ENCODE peak calls at places on chromosomes 4 and X, in nine cellular contexts. Z, M, R, S, J, A, D, Y and C are unnamed samples.

GRCh38 chrX:153700376-153700945 is 12.7 kb downstream of the SLC6A8 start:
- DNase-seq in D (no peak), Z (no peak), R (peak; percentile 68), A (no peak), J (no peak), S (no peak), Y (no peak), M (no peak), C (no peak)

GRCh38 chr4:24278693-24279092 is 305.7 kb downstream of the DHX15 start:
- DNase-seq in M (no peak), Y (no peak), J (no peak), R (no peak), D (no peak), S (no peak), A (no peak), Z (no peak), C (no peak)

GRCh38 chr4:99185581-99185980 is 33.5 kb downstream of the ADH6 start:
- DNase-seq in Y (no peak), A (no peak), R (no peak), D (no peak), J (no peak), M (no peak), S (no peak), Z (no peak), C (no peak)

GRCh38 chrX:72258174-72258573 is 18.9 kb downstream of the RPS4X start:
- DNase-seq in J (no peak), S (peak; percentile 64), Y (peak; percentile 71), M (no peak), A (no peak), R (no peak), Z (no peak), D (no peak), C (no peak)

GRCh38 chr4:6319530-6320150 is 50.0 kb downstream of the WFS1 start:
- DNase-seq in Y (no peak), J (no peak), Z (no peak), M (no peak), A (no peak), R (peak; percentile 9), S (no peak), D (no peak), C (no peak)

GRCh38 chr4:102151696-102152095 is 193.6 kb downstream of the SLC39A8 start:
- DNase-seq in Z (no peak), A (no peak), M (no peak), S (no peak), Y (no peak), R (no peak), J (no peak), D (no peak), C (no peak)

GRCh38 chrX:119391279-119391678 is 7.9 kb upstream of the SLC25A43 start:
- DNase-seq in Z (no peak), Y (peak; percentile 58), R (no peak), D (peak; percentile 61), A (no peak), J (peak; percentile 29), M (no peak), S (peak; percentile 22), C (peak; percentile 34)

GRCh38 chrX:133630362-133630761 is 215.1 kb upstream of the GPC4 start:
- DNase-seq in M (no peak), R (no peak), S (no peak), Y (no peak), J (no peak), D (no peak), Z (no peak), A (no peak), C (no peak)

GRCh38 chrX:139518475-139518874 is 12.1 kb upstream of the F9 start:
- DNase-seq in S (no peak), D (no peak), A (no peak), M (no peak), J (no peak), Z (no peak), Y (no peak), R (no peak), C (no peak)

GRCh38 chr4:131764730-131765129 is 1384.4 kb upstream of the PCDH10 start:
- DNase-seq in J (no peak), D (no peak), Y (no peak), S (no peak), R (no peak), Z (no peak), M (no peak), A (no peak), C (peak; percentile 68)

GRCh38 chr4:84862064-84862463 is 104.4 kb downstream of the WDFY3 start:
- DNase-seq in Y (no peak), M (no peak), Z (no peak), S (no peak), R (no peak), D (no peak), A (no peak), J (no peak), C (no peak)

GRCh38 chr4:176123710-176124407 is 58.2 kb downstream of the WDR17 start:
- DNase-seq in Z (peak; percentile 15), J (peak; percentile 25), S (peak; percentile 24), A (no peak), M (no peak), R (no peak), D (peak; percentile 18), Y (peak; percentile 43), C (no peak)

GRCh38 chrX:118497180-118497814 is 1.7 kb downstream of the DOCK11 start:
- DNase-seq in S (peak; percentile 20), J (peak; percentile 35), Y (no peak), Z (no peak), D (no peak), R (no peak), M (peak; percentile 39), A (no peak), C (no peak)

GRCh38 chrX:8730812-8731578 is 942 bp downstream of the ANOS1 start:
- DNase-seq in S (no peak), D (no peak), Z (no peak), R (peak; percentile 57), Y (no peak), A (no peak), M (no peak), J (no peak), C (no peak)

GRCh38 chrX:107718156-107718621 is 57.4 kb downstream of the TSC22D3 start:
- DNase-seq in S (peak; percentile 44), A (peak; percentile 61), M (peak; percentile 75), R (peak; percentile 75), Z (peak; percentile 92), Y (peak; percentile 75), J (peak; percentile 76), D (peak; percentile 90), C (peak; percentile 71)

GRCh38 chr4:120052840-120053239 is 13.8 kb downstream of the MAD2L1 start:
- DNase-seq in Z (no peak), M (no peak), S (no peak), R (peak; percentile 74), A (no peak), Y (peak; percentile 98), J (no peak), D (peak; percentile 26), C (no peak)

GRCh38 chr4:2929469-2929868 is 33.7 kb downstream of the NOP14 start:
- DNase-seq in S (no peak), A (no peak), D (no peak), Y (no peak), J (no peak), Z (no peak), M (no peak), R (peak; percentile 52), C (peak; percentile 23)

GRCh38 chr4:2927696-2928075 is 35.5 kb downstream of the NOP14 start:
- DNase-seq in Z (no peak), R (peak; percentile 39), J (no peak), A (no peak), S (no peak), M (no peak), D (no peak), Y (no peak), C (peak; percentile 7)

GRCh38 chr4:2930135-2930805 is 32.9 kb downstream of the NOP14 start:
- DNase-seq in Y (no peak), S (peak; percentile 53), D (no peak), M (no peak), R (peak; percentile 48), J (no peak), A (no peak), Z (no peak), C (no peak)

GRCh38 chr4:2927016-2927695 is 36.0 kb downstream of the NOP14 start:
- DNase-seq in M (no peak), D (no peak), Z (no peak), S (no peak), Y (no peak), J (no peak), A (no peak), R (peak; percentile 46), C (peak; percentile 49)

GRCh38 chr4:2928242-2929155 is 34.7 kb downstream of the NOP14 start:
- DNase-seq in Y (no peak), J (no peak), M (no peak), Z (no peak), D (no peak), A (no peak), S (no peak), R (peak; percentile 33), C (peak; percentile 56)
- H3K36me3 ChIP-seq in Y (no peaks in the 10 kb centered on the region), J (peaks cover 30% of the 10 kb centered on the region), M (peaks cover 62% of the 10 kb centered on the region), Z (no peaks in the 10 kb centered on the region), D (peaks cover 13% of the 10 kb centered on the region), A (peaks cover 36% of the 10 kb centered on the region), S (peaks cover 54% of the 10 kb centered on the region), R (peaks cover 75% of the 10 kb centered on the region), C (peaks cover 37% of the 10 kb centered on the region)

DNA sequence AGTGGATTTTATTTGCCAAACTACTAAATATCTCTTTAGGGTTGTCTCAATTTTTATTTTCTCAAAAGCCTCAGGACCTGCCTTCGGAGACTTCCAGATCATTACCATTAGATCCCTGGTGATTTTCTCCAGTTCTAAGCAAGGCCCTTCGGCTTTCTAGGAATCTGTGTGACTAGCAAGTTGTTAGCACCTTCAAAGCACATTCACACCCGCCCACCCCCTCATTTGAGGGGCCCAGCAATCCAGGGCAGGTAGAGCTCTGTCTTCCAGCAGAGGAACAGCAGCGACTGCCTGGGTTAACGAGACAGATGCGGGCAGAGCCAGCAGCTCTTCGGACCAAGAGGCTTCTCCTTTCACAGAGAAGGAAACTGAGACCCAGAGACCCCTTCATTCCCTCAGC is 2.0 kb downstream of the WDR1 start:
- DNase-seq in D (peak; percentile 18), R (no peak), J (no peak), S (no peak), M (no peak), Z (no peak), Y (no peak), A (no peak), C (no peak)
- H3K4me3 ChIP-seq in D (peak overlapping the region; percentile 76), R (peak overlapping the region; percentile 90), J (no peak overlapping the region), S (peak overlapping the region; percentile 93), M (peak overlapping the region; percentile 83), Z (peak overlapping the region; percentile 89), Y (peak overlapping the region; percentile 79), A (peak overlapping the region; percentile 81), C (peak overlapping the region; percentile 70)

GRCh38 chr4:8132400-8132799 is 26.2 kb downstream of the ABLIM2 start:
- DNase-seq in R (no peak), Y (no peak), A (no peak), J (no peak), Z (no peak), D (no peak), M (no peak), S (no peak), C (no peak)
- H3K4me1 ChIP-seq in R (peaks cover 20% of the 10 kb centered on the region), Y (no peaks in the 10 kb centered on the region), A (no peaks in the 10 kb centered on the region), J (peaks cover 21% of the 10 kb centered on the region), Z (no peaks in the 10 kb centered on the region), D (no peaks in the 10 kb centered on the region), M (no peaks in the 10 kb centered on the region), S (no peaks in the 10 kb centered on the region), C (no peaks in the 10 kb centered on the region)

DNA sequence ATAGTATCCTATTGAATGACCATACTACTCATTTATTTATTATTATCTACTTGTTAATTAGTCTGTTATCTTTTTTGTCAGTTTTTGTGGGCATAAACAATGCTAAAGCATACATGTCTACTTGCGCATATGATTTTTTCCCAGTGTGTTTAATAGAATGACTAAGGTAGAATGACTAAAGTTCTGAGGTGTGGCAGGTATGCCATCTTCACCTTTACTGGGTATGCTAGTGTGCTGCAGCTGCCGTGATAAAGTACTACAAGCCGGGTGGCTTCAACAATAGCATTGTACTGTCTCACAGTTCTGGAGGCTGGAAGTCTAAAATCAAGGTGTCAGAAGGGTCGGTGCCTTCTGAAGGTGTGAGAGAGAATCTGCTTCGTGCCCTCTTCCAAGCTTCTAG is 19.2 kb downstream of the CD38 start:
- DNase-seq in M (no peak), R (no peak), Z (no peak), D (no peak), A (no peak), S (no peak), Y (no peak), J (no peak), C (no peak)
- H3K36me3 ChIP-seq in M (no peaks in the 10 kb centered on the region), R (no peaks in the 10 kb centered on the region), Z (no peaks in the 10 kb centered on the region), D (no peaks in the 10 kb centered on the region), A (no peaks in the 10 kb centered on the region), S (no peaks in the 10 kb centered on the region), Y (no peaks in the 10 kb centered on the region), J (peaks cover 99% of the 10 kb centered on the region), C (no peaks in the 10 kb centered on the region)